ENCODE peak calls at places on chromosome 18, in nine cellular contexts. O, M, C, Z, U, I, G, R and X are unnamed samples.

GRCh38 chr18:26405190-26405781 is 143.1 kb downstream of the KCTD1 start:
- DNase-seq in U (no peak), Z (peak), G (peak), C (no peak), M (peak), O (peak), R (no peak), I (no peak), X (no peak)

GRCh38 chr18:44679912-44680270 is 797 bp upstream of the SETBP1 start:
- DNase-seq in O (peak), Z (peak), G (peak), U (no peak), C (no peak), R (peak), I (peak), M (peak), X (peak)

GRCh38 chr18:48546411-48546810 is 7.6 kb downstream of the CTIF start:
- DNase-seq in U (no peak), C (no peak), Z (no peak), M (no peak), I (no peak), R (no peak), O (no peak), G (no peak), X (no peak)

GRCh38 chr18:43751835-43752234 is 474.5 kb upstream of the SYT4 start:
- DNase-seq in Z (no peak), O (no peak), U (no peak), C (no peak), M (no peak), G (no peak), I (no peak), R (no peak), X (no peak)

GRCh38 chr18:73520229-73520628 is 627.4 kb downstream of the FBXO15 start:
- DNase-seq in U (no peak), O (no peak), Z (peak), I (no peak), G (no peak), M (no peak), C (no peak), R (no peak), X (no peak)

GRCh38 chr18:76621782-76622495 is 126.9 kb upstream of the ZNF516 start:
- DNase-seq in G (no peak), R (no peak), I (no peak), C (no peak), U (no peak), O (no peak), Z (no peak), M (peak), X (no peak)

GRCh38 chr18:79476918-79477685 is 81.4 kb downstream of the NFATC1 start:
- DNase-seq in M (no peak), Z (no peak), U (no peak), G (no peak), C (no peak), I (peak), O (no peak), R (peak), X (no peak)

GRCh38 chr18:12086677-12087482 is 6.8 kb upstream of the ANKRD62 start:
- DNase-seq in U (no peak), C (no peak), R (no peak), M (no peak), G (no peak), I (no peak), Z (no peak), O (no peak), X (no peak)

GRCh38 chr18:26017929-26018328 is 72.5 kb downstream of the SS18 start:
- DNase-seq in U (no peak), R (no peak), Z (no peak), O (no peak), G (no peak), M (no peak), C (no peak), I (no peak), X (no peak)

GRCh38 chr18:28684746-28685145 is 507.8 kb upstream of the CDH2 start:
- DNase-seq in I (no peak), G (no peak), R (no peak), Z (no peak), O (no peak), M (no peak), C (no peak), U (no peak), X (no peak)

GRCh38 chr18:51196811-51197660 is 445 bp downstream of the MEX3C start:
- DNase-seq in Z (peak), R (peak), G (peak), O (peak), M (peak), I (peak), U (no peak), C (no peak), X (peak)

GRCh38 chr18:41940506-41941215 is 14.4 kb upstream of the PIK3C3 start:
- DNase-seq in C (no peak), R (no peak), M (no peak), O (no peak), I (no peak), Z (peak), G (no peak), U (no peak), X (no peak)

GRCh38 chr18:2572892-2573291 is 1.5 kb downstream of the NDC80 start:
- DNase-seq in Z (no peak), U (no peak), O (no peak), I (no peak), C (no peak), G (no peak), M (no peak), R (no peak), X (no peak)

GRCh38 chr18:46220116-46220515 is 115.9 kb downstream of the HAUS1 start:
- DNase-seq in O (no peak), R (no peak), U (no peak), Z (no peak), G (no peak), I (no peak), C (no peak), M (no peak), X (no peak)

GRCh38 chr18:26073742-26074141 is 16.7 kb downstream of the SS18 start:
- DNase-seq in M (no peak), C (no peak), Z (no peak), U (no peak), G (no peak), R (no peak), O (no peak), I (no peak), X (no peak)

GRCh38 chr18:79786781-79787526 is 10.8 kb upstream of the KCNG2 start:
- DNase-seq in R (peak), M (no peak), G (no peak), I (peak), U (no peak), O (no peak), Z (no peak), C (no peak), X (no peak)

GRCh38 chr18:49301608-49302007 is 158.8 kb downstream of the DYM start:
- DNase-seq in U (no peak), M (no peak), G (no peak), I (no peak), Z (no peak), C (no peak), R (no peak), O (no peak), X (no peak)

GRCh38 chr18:59628995-59629394 is 68.2 kb downstream of the CCBE1 start:
- DNase-seq in G (no peak), M (no peak), R (no peak), Z (no peak), I (no peak), U (no peak), C (no peak), O (no peak), X (no peak)

GRCh38 chr18:49666045-49666444 is 104.2 kb downstream of the LIPG start:
- DNase-seq in M (no peak), O (no peak), G (no peak), U (no peak), R (no peak), C (no peak), I (no peak), Z (no peak), X (no peak)

GRCh38 chr18:26863921-26864497 is 1.5 kb downstream of the AQP4 start:
- DNase-seq in Z (peak), C (no peak), I (no peak), G (no peak), M (no peak), R (no peak), U (no peak), O (no peak), X (no peak)

GRCh38 chr18:44685296-44685695 is 4.6 kb downstream of the SETBP1 start:
- DNase-seq in G (no peak), M (no peak), U (no peak), I (no peak), Z (no peak), R (no peak), C (no peak), O (no peak), X (no peak)

GRCh38 chr18:57585846-57586242 is 658 bp downstream of the FECH start:
- DNase-seq in O (no peak), U (no peak), C (no peak), R (no peak), I (no peak), M (no peak), Z (peak), G (no peak), X (no peak)

GRCh38 chr18:74529811-74530583 is 4.3 kb upstream of the CNDP1 start:
- DNase-seq in M (no peak), R (peak), G (no peak), Z (no peak), I (peak), U (no peak), O (peak), C (no peak), X (no peak)

GRCh38 chr18:62944454-62944853 is 229.1 kb downstream of the PHLPP1 start:
- DNase-seq in U (no peak), O (no peak), M (no peak), G (no peak), C (no peak), I (no peak), R (no peak), Z (peak), X (no peak)

GRCh38 chr18:74508821-74509225 is 12.7 kb downstream of the CNDP2 start:
- DNase-seq in M (no peak), U (no peak), O (peak), C (no peak), G (no peak), R (peak), I (peak), Z (no peak), X (no peak)

GRCh38 chr18:22368066-22368465 is 49.6 kb downstream of the CTAGE1 start:
- DNase-seq in Z (no peak), M (no peak), R (no peak), U (no peak), C (no peak), G (no peak), O (no peak), I (no peak), X (no peak)

DNA sequence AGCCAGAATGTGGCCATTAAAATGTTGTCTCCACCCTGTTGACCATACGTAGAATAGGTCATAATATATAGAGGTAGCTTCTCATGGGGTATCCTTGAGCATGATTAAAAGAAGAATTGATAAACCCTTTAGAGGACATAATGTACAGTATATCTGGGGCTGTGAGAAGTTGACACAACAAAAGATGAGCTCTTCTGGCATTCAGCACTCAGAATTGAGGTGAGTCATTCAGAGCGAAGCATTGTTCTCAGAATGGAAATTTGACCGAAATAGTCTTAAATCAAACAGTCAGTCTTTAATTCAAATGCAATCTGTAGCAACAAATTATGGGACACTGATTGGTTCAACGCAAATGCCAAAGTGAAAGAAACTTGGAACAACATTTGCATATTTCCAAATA is 47.3 kb downstream of the CTAGE1 start:
- DNase-seq in U (no peak), Z (no peak), G (no peak), M (no peak), C (no peak), O (no peak), I (no peak), R (no peak), X (no peak)
- TF ChIP-seq POLR2AphosphoS5 in U (no peak), Z (no peak), G (no peak), M (no peak), C (no peak), O (no peak), I (no peak), R (no peak), X (no peak)

GRCh38 chr18:61738042-61738441 is 154.8 kb downstream of the RNF152 start:
- DNase-seq in O (no peak), G (no peak), M (no peak), C (no peak), I (no peak), Z (no peak), U (no peak), R (no peak), X (no peak)
- TF ChIP-seq POLR2AphosphoS5 in O (peak), G (no peak), M (no peak), C (no peak), I (no peak), Z (no peak), U (no peak), R (no peak), X (no peak)

GRCh38 chr18:7847357-7847756 is 280.2 kb downstream of the PTPRM start:
- DNase-seq in G (no peak), R (no peak), U (no peak), C (no peak), Z (no peak), I (no peak), M (no peak), O (no peak), X (no peak)

GRCh38 chr18:7844418-7844817 is 277.3 kb downstream of the PTPRM start:
- DNase-seq in O (no peak), M (no peak), I (no peak), U (no peak), R (no peak), Z (no peak), G (no peak), C (no peak), X (no peak)

GRCh38 chr18:7846315-7846714 is 279.2 kb downstream of the PTPRM start:
- DNase-seq in O (no peak), R (no peak), I (no peak), M (no peak), G (no peak), Z (no peak), U (no peak), C (no peak), X (no peak)

GRCh38 chr18:7844017-7844416 is 276.9 kb downstream of the PTPRM start:
- DNase-seq in G (no peak), I (no peak), C (no peak), O (no peak), Z (no peak), R (no peak), M (no peak), U (no peak), X (no peak)

DNA sequence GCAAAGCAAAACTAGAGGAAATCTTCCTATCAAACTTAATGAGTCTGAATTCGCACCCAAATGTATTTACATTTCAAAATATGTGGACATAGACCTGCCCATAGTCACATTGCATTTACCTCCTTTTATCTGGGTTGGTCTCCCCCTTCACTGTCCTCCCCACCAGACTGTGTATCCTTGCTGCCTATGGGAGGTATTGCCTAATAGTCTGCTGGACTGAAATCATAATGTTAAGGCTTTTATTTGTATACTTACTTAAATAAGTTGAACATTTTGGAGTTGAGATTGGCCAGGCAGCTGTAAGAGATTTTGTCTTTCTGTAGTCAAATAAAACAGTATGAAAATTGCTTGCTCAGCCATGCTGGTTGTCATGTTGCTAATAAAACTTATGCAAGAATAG is 280.9 kb downstream of the PTPRM start:
- DNase-seq in R (no peak), G (no peak), M (no peak), Z (no peak), C (no peak), I (no peak), O (no peak), U (no peak), X (no peak)
- TF ChIP-seq POLR2AphosphoS5 in R (no peak), G (no peak), M (no peak), Z (no peak), C (no peak), I (no peak), O (no peak), U (no peak), X (no peak)

GRCh38 chr18:47284691-47285370 is 33.4 kb upstream of the SKOR2 start:
- DNase-seq in Z (no peak), U (no peak), O (no peak), C (peak), R (no peak), I (no peak), M (no peak), G (no peak), X (no peak)
- TF ChIP-seq POLR2AphosphoS5 in Z (no peak), U (no peak), O (no peak), C (no peak), R (no peak), I (no peak), M (no peak), G (no peak), X (no peak)